ENCODE peak calls at places on chromosome 5, in four cellular contexts. F is kidney glomerular epithelial cell, C is T47D, E is upper lobe of right lung. Z is an unnamed sample.

GRCh38 chr5:17399931-17400330 is 98.1 kb upstream of the TAF11L2 start:
- DNase-seq in F (no peak), E (no peak), C (no peak), Z (no peak)

GRCh38 chr5:69024241-69024651 is 69.6 kb upstream of the SLC30A5 start:
- DNase-seq in E (no peak), C (peak; percentile 54), F (peak; percentile 2), Z (no peak)

GRCh38 chr5:26700759-26701384 is 337.5 kb downstream of the CDH9 start:
- DNase-seq in F (peak; percentile 25), C (peak; percentile 21), E (no peak), Z (no peak)

GRCh38 chr5:129400395-129400983 is 59.6 kb upstream of the ADAMTS19 start:
- DNase-seq in C (peak; percentile 4), E (no peak), F (peak; percentile 10), Z (no peak)

GRCh38 chr5:67188274-67188857 is 8.2 kb downstream of the CD180 start:
- DNase-seq in E (no peak), F (no peak), C (no peak), Z (no peak)

GRCh38 chr5:17302590-17302989 is 85.2 kb downstream of the BASP1 start:
- DNase-seq in C (no peak), F (no peak), E (no peak), Z (no peak)

GRCh38 chr5:126198509-126198908 is 224.7 kb upstream of the GRAMD2B start:
- DNase-seq in C (no peak), E (no peak), F (no peak), Z (no peak)

GRCh38 chr5:77635617-77636422 is 2.7 kb downstream of the OTP start:
- DNase-seq in F (no peak), E (no peak), C (peak; percentile 66), Z (no peak)

GRCh38 chr5:10914741-10915480 is 153.9 kb upstream of the DAP start:
- DNase-seq in F (no peak), C (no peak), E (no peak), Z (no peak)

GRCh38 chr5:16457853-16458252 is 7.7 kb downstream of the ZNF622 start:
- DNase-seq in F (no peak), E (no peak), C (no peak), Z (no peak)

GRCh38 chr5:149367972-149368645 is 10.3 kb downstream of the PCYOX1L start:
- DNase-seq in C (no peak), E (no peak), F (no peak), Z (no peak)

GRCh38 chr5:126002222-126002897 is 420.8 kb upstream of the GRAMD2B start:
- DNase-seq in E (no peak), F (peak; percentile 93), C (no peak), Z (no peak)

GRCh38 chr5:133641683-133642082 is 29.3 kb upstream of the FSTL4 start:
- DNase-seq in E (no peak), C (no peak), F (no peak), Z (no peak)

GRCh38 chr5:180099733-180100611 is 28.4 kb upstream of the RNF130 start:
- DNase-seq in E (no peak), F (no peak), C (no peak), Z (no peak)

GRCh38 chr5:159945359-159945758 is 29.1 kb downstream of the ADRA1B start:
- DNase-seq in F (no peak), E (no peak), C (no peak), Z (no peak)